ENCODE peak calls at places on chromosomes 1 and 21, in nine cellular contexts. R is upper lobe of right lung, Z is adrenal gland, O is lower lobe of right lung, X is nephron progenitor cell, F is Calu3, G is cardiac muscle cell, U is body of pancreas, I is heart right ventricle. E is an unnamed sample.

GRCh38 chr1:91217911-91218310 is 186.7 kb downstream of the HFM1 start:
- DNase-seq in R (no peak), Z (no peak), O (no peak), X (no peak), F (no peak), G (no peak), U (no peak), I (no peak), E (no peak)

GRCh38 chr1:62746086-62746808 is 37.7 kb upstream of the ATG4C start:
- DNase-seq in R (no peak), Z (no peak), O (no peak), X (no peak), F (no peak), G (peak; percentile 45), U (no peak), I (no peak), E (no peak)

GRCh38 chr1:229859026-229859425 is 208.0 kb upstream of the GALNT2 start:
- DNase-seq in R (no peak), Z (no peak), O (no peak), X (no peak), F (no peak), G (no peak), U (no peak), I (no peak), E (no peak)

GRCh38 chr1:198560093-198560638 is 19.7 kb upstream of the ATP6V1G3 start:
- DNase-seq in R (no peak), Z (no peak), O (peak; percentile 50), X (no peak), F (peak; percentile 72), G (no peak), U (no peak), I (no peak), E (no peak)

GRCh38 chr1:75083848-75084514 is 50.2 kb upstream of the LHX8 start:
- DNase-seq in R (no peak), Z (no peak), O (no peak), X (no peak), F (no peak), G (no peak), U (no peak), I (no peak), E (no peak)

GRCh38 chr1:62437273-62437945 is 560 bp downstream of the USP1 start:
- DNase-seq in R (no peak), Z (peak; percentile 65), O (no peak), X (no peak), F (no peak), G (peak; percentile 39), U (no peak), I (no peak), E (peak; percentile 33)

GRCh38 chr1:26814893-26815292 is 11.6 kb upstream of the ZDHHC18 start:
- DNase-seq in R (no peak), Z (no peak), O (no peak), X (no peak), F (no peak), G (no peak), U (no peak), I (no peak), E (no peak)

GRCh38 chr1:183778006-183778405 is 26.9 kb upstream of the RGL1 start:
- DNase-seq in R (no peak), Z (no peak), O (no peak), X (no peak), F (no peak), G (no peak), U (no peak), I (no peak), E (no peak)

GRCh38 chr1:111474106-111474505 is 322 bp downstream of the C1orf162 start:
- DNase-seq in R (no peak), Z (no peak), O (no peak), X (no peak), F (no peak), G (no peak), U (no peak), I (no peak), E (no peak)

GRCh38 chr1:218611916-218612580 is 266.9 kb downstream of the TGFB2 start:
- DNase-seq in R (no peak), Z (no peak), O (no peak), X (no peak), F (no peak), G (no peak), U (no peak), I (no peak), E (no peak)

GRCh38 chr1:235079443-235079967 is 49.1 kb downstream of the TOMM20 start:
- DNase-seq in R (peak; percentile 90), Z (no peak), O (peak; percentile 81), X (no peak), F (peak; percentile 94), G (no peak), U (peak; percentile 96), I (no peak), E (no peak)

GRCh38 chr1:38029725-38030511 is 16.7 kb downstream of the POU3F1 start:
- DNase-seq in R (no peak), Z (peak; percentile 81), O (no peak), X (peak; percentile 34), F (no peak), G (peak; percentile 61), U (peak; percentile 53), I (peak; percentile 30), E (no peak)

GRCh38 chr21:39648879-39649278 is 36.1 kb downstream of the B3GALT5 start:
- DNase-seq in R (peak; percentile 33), Z (no peak), O (no peak), X (no peak), F (no peak), G (no peak), U (no peak), I (no peak), E (no peak)

GRCh38 chr1:117600325-117600916 is 5.4 kb upstream of the TENT5C start:
- DNase-seq in R (no peak), Z (no peak), O (no peak), X (no peak), F (no peak), G (no peak), U (no peak), I (no peak), E (no peak)

GRCh38 chr1:22919341-22920025 is 53.2 kb downstream of the LACTBL1 start:
- DNase-seq in R (no peak), Z (no peak), O (no peak), X (no peak), F (no peak), G (no peak), U (no peak), I (no peak), E (no peak)

GRCh38 chr1:40507973-40508372 is 594 bp upstream of the EXO5 start:
- DNase-seq in R (no peak), Z (no peak), O (no peak), X (no peak), F (no peak), G (no peak), U (no peak), I (no peak), E (no peak)

DNA sequence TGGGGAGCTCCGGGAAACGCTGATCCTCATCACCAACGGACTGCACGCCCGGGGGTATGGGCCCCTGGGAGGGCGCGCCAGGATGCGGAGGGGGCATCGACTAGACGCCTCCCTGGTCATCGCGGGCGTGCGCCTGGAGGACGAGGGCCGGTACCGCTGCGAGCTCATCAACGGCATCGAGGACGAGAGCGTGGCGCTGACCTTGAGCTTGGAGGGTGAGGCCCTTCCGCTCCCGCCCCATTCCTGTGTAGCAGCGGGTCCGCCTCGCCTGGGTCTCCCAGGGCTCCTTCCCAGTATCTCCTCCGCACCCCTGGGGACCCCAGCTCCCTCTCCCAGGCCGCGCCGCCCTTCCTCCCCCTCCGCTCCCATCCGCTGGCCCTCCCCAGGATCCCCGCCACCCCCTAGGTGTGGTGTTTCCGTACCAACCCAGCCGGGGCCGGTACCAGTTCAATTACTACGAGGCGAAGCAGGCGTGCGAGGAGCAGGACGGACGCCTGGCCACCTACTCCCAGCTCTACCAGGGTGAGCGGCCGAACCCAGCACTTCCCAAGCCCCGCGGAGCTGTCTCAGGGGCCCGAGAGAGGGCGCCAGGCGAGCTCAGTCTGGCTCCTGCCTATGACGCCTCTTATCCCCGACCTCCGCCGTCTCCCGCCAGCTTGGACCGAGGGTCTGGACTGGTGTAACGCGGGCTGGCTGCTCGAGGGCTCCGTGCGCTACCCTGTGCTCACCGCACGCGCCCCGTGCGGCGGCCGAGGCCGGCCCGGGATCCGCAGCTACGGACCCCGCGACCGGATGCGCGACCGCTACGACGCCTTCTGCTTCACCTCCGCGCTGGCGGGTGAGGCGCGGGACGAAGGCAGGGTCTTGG is 5.0 kb downstream of the HAPLN2 start:
- DNase-seq in R (peak; percentile 73), Z (peak; percentile 42), O (peak; percentile 53), X (peak; percentile 76), F (peak; percentile 76), G (peak; percentile 84), U (no peak), I (peak; percentile 64), E (peak; percentile 69)
- TF ChIP-seq CTCF in R (peak; percentile 37), Z (peak; percentile 29), O (peak; percentile 38), X (peak; percentile 21), F (peak; percentile 49), G (peak; percentile 49), U (no peak), I (peak; percentile 59), E (no peak)

DNA sequence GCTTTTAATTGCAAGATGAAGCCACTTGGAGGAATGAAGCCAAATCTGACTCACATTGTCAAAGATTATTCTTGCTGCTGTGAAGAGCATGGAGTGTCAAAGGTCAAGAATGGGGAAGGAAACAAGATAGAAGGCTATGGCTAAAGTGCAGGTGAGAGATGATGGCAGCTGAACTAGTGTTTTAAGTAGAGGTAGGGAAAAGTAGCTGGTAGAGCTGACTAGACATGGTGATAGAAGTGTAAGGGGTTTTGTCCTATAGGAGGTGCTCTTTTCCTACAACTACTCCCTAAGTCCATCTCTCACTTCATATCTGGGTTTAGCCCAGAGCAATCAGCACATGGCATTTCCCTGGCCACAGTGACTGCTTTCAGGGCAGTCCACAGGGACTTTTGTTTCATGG is 11.8 kb downstream of the UBE2T start:
- DNase-seq in R (no peak), Z (no peak), O (no peak), X (no peak), F (no peak), G (no peak), U (no peak), I (no peak), E (no peak)
- TF ChIP-seq CTCF in R (no peak), Z (no peak), O (no peak), X (no peak), F (no peak), G (peak; percentile 5), U (no peak), I (peak; percentile 17), E (no peak)

GRCh38 chr1:43143441-43143888 is 28.6 kb downstream of the EBNA1BP2 start:
- DNase-seq in R (no peak), Z (no peak), O (no peak), X (peak; percentile 18), F (peak; percentile 11), G (no peak), U (no peak), I (no peak), E (peak; percentile 47)
- TF ChIP-seq CTCF in R (peak; percentile 9), Z (no peak), O (peak; percentile 7), X (no peak), F (peak; percentile 24), G (peak; percentile 31), U (no peak), I (no peak), E (peak; percentile 81)

DNA sequence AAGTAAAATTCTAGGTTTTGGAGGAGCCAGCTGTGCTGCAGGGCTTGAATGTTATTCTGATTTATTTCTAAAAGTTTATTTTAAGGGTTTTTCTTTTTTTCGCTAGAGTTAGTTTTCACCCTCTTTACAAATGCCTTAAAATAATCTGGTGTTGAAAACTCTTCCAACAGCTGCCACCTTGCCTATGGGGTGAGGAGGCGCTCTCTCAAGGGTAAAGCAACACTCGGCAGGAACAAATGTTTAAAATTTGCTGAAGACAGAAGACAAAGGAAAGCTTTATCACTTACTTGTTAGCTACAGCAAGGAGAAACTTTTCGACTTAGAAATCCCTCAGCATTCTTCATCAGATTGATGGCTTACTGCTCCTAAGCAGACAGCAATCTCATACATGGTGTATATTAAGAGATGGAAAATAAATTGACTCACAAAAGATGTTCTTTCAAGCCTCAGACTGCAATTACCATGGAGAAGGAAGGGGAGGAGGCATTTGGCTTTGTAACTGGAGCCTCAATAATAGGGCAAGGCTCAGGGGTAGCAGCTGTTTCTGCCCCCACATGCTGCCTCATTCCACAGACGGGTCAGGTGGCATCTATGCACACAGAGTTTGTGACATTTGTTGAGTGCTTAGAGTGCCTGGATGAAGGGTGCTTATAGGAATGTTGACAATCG is 79.8 kb upstream of the RALGPS2 start:
- DNase-seq in R (no peak), Z (no peak), O (no peak), X (peak; percentile 10), F (no peak), G (no peak), U (no peak), I (no peak), E (no peak)
- TF ChIP-seq CTCF in R (no peak), Z (no peak), O (no peak), X (no peak), F (no peak), G (no peak), U (no peak), I (no peak), E (no peak)